ENCODE peak calls at places on chromosomes 5 and 9, in six cellular contexts. One of them, this sample, is unnamed. For H3K4me1, the result is how much of the 10 kb centered on the place peaks cover.

GRCh38 chr5:88899338-88899737 is 16.4 kb upstream of the MEF2C start:
- DNase-seq in heart left ventricle: no peak
- DNase-seq in prostate gland: no peak
- DNase-seq in IMR-90: no peak
- DNase-seq in sigmoid colon: no peak
- DNase-seq in body of pancreas: no peak
- DNase-seq in this sample: no peak

GRCh38 chr9:14212116-14212515 is 101.8 kb downstream of the NFIB start:
- DNase-seq in body of pancreas: no peak
- DNase-seq in heart left ventricle: no peak
- DNase-seq in sigmoid colon: no peak
- DNase-seq in IMR-90: peak
- DNase-seq in prostate gland: no peak
- DNase-seq in this sample: no peak

GRCh38 chr5:6994097-6994496 is 280.9 kb downstream of the TENT4A start:
- DNase-seq in IMR-90: no peak
- DNase-seq in body of pancreas: no peak
- DNase-seq in prostate gland: no peak
- DNase-seq in sigmoid colon: no peak
- DNase-seq in heart left ventricle: no peak
- DNase-seq in this sample: no peak

GRCh38 chr5:179258001-179258921 is 87.0 kb downstream of the ADAMTS2 start:
- DNase-seq in sigmoid colon: peak
- DNase-seq in body of pancreas: peak
- DNase-seq in prostate gland: no peak
- DNase-seq in heart left ventricle: no peak
- DNase-seq in IMR-90: no peak
- DNase-seq in this sample: no peak

GRCh38 chr5:69517763-69518212 is 25.2 kb downstream of the OCLN start:
- DNase-seq in heart left ventricle: no peak
- DNase-seq in IMR-90: peak
- DNase-seq in sigmoid colon: no peak
- DNase-seq in prostate gland: peak
- DNase-seq in body of pancreas: peak
- DNase-seq in this sample: no peak

GRCh38 chr5:149038336-149039075 is 24.4 kb downstream of the SH3TC2 start:
- DNase-seq in body of pancreas: no peak
- DNase-seq in heart left ventricle: no peak
- DNase-seq in sigmoid colon: no peak
- DNase-seq in IMR-90: no peak
- DNase-seq in prostate gland: no peak
- DNase-seq in this sample: peak

GRCh38 chr5:31036407-31036806 is 157.1 kb upstream of the CDH6 start:
- DNase-seq in IMR-90: peak
- DNase-seq in heart left ventricle: no peak
- DNase-seq in sigmoid colon: no peak
- DNase-seq in prostate gland: no peak
- DNase-seq in body of pancreas: no peak
- DNase-seq in this sample: no peak

GRCh38 chr9:132986586-132986985 is 8.1 kb downstream of the GFI1B start:
- DNase-seq in body of pancreas: no peak
- DNase-seq in heart left ventricle: no peak
- DNase-seq in sigmoid colon: no peak
- DNase-seq in prostate gland: no peak
- DNase-seq in IMR-90: no peak
- DNase-seq in this sample: no peak

GRCh38 chr5:171907731-171908343 is 98.6 kb downstream of the FBXW11 start:
- DNase-seq in prostate gland: peak
- DNase-seq in IMR-90: peak
- DNase-seq in body of pancreas: peak
- DNase-seq in sigmoid colon: no peak
- DNase-seq in heart left ventricle: peak
- DNase-seq in this sample: peak

GRCh38 chr5:66945389-66946349 is 250.9 kb downstream of the CD180 start:
- DNase-seq in body of pancreas: no peak
- DNase-seq in IMR-90: peak
- DNase-seq in prostate gland: no peak
- DNase-seq in sigmoid colon: no peak
- DNase-seq in heart left ventricle: no peak
- DNase-seq in this sample: no peak

GRCh38 chr9:15276328-15276969 is 30.6 kb downstream of the TTC39B start:
- DNase-seq in prostate gland: no peak
- DNase-seq in body of pancreas: no peak
- DNase-seq in heart left ventricle: no peak
- DNase-seq in sigmoid colon: no peak
- DNase-seq in IMR-90: no peak
- DNase-seq in this sample: no peak

GRCh38 chr9:137672907-137673791 is 54.3 kb downstream of the EHMT1 start:
- DNase-seq in prostate gland: peak
- DNase-seq in heart left ventricle: peak
- DNase-seq in body of pancreas: peak
- DNase-seq in IMR-90: peak
- DNase-seq in sigmoid colon: peak
- DNase-seq in this sample: peak

GRCh38 chr5:1118738-1119137 is 6.9 kb upstream of the SLC12A7 start:
- DNase-seq in sigmoid colon: peak
- DNase-seq in body of pancreas: peak
- DNase-seq in IMR-90: no peak
- DNase-seq in heart left ventricle: peak
- DNase-seq in prostate gland: peak
- DNase-seq in this sample: peak
- H3K4me3 ChIP-seq in sigmoid colon: no peak
- H3K4me3 ChIP-seq in body of pancreas: no peak
- H3K4me3 ChIP-seq in IMR-90: no peak
- H3K4me3 ChIP-seq in heart left ventricle: no peak
- H3K4me3 ChIP-seq in prostate gland: no peak
- H3K4me3 ChIP-seq in this sample: no peak

GRCh38 chr5:173454764-173455598 is 126.8 kb upstream of the STC2 start:
- DNase-seq in body of pancreas: peak
- DNase-seq in heart left ventricle: peak
- DNase-seq in sigmoid colon: peak
- DNase-seq in prostate gland: no peak
- DNase-seq in IMR-90: peak
- DNase-seq in this sample: no peak

GRCh38 chr5:173453167-173453566 is 125.0 kb upstream of the STC2 start:
- DNase-seq in sigmoid colon: no peak
- DNase-seq in body of pancreas: no peak
- DNase-seq in heart left ventricle: no peak
- DNase-seq in IMR-90: peak
- DNase-seq in prostate gland: no peak
- DNase-seq in this sample: no peak

GRCh38 chr5:173452506-173452905 is 124.3 kb upstream of the STC2 start:
- DNase-seq in sigmoid colon: no peak
- DNase-seq in prostate gland: no peak
- DNase-seq in body of pancreas: no peak
- DNase-seq in IMR-90: peak
- DNase-seq in heart left ventricle: no peak
- DNase-seq in this sample: no peak

GRCh38 chr5:173455599-173455957 is 127.4 kb upstream of the STC2 start:
- DNase-seq in prostate gland: no peak
- DNase-seq in heart left ventricle: no peak
- DNase-seq in body of pancreas: no peak
- DNase-seq in IMR-90: no peak
- DNase-seq in sigmoid colon: no peak
- DNase-seq in this sample: no peak

GRCh38 chr5:173454381-173454763 is 126.2 kb upstream of the STC2 start:
- DNase-seq in body of pancreas: no peak
- DNase-seq in IMR-90: peak
- DNase-seq in sigmoid colon: no peak
- DNase-seq in prostate gland: no peak
- DNase-seq in heart left ventricle: no peak
- DNase-seq in this sample: no peak
- H3K4me1 ChIP-seq in body of pancreas: under half
- H3K4me1 ChIP-seq in IMR-90: under half
- H3K4me1 ChIP-seq in sigmoid colon: under half
- H3K4me1 ChIP-seq in prostate gland: under half
- H3K4me1 ChIP-seq in heart left ventricle: under half
- H3K4me1 ChIP-seq in this sample: under half

GRCh38 chr9:5450360-5451051 is at the start of gene CD274:
- DNase-seq in sigmoid colon: peak
- DNase-seq in body of pancreas: peak
- DNase-seq in IMR-90: peak
- DNase-seq in heart left ventricle: peak
- DNase-seq in prostate gland: peak
- DNase-seq in this sample: peak
- TF ChIP-seq POLR2A in sigmoid colon: no peak
- TF ChIP-seq POLR2A in body of pancreas: peak
- TF ChIP-seq POLR2A in IMR-90: peak
- TF ChIP-seq POLR2A in heart left ventricle: no peak
- TF ChIP-seq POLR2A in prostate gland: peak
- TF ChIP-seq POLR2A in this sample: peak

DNA sequence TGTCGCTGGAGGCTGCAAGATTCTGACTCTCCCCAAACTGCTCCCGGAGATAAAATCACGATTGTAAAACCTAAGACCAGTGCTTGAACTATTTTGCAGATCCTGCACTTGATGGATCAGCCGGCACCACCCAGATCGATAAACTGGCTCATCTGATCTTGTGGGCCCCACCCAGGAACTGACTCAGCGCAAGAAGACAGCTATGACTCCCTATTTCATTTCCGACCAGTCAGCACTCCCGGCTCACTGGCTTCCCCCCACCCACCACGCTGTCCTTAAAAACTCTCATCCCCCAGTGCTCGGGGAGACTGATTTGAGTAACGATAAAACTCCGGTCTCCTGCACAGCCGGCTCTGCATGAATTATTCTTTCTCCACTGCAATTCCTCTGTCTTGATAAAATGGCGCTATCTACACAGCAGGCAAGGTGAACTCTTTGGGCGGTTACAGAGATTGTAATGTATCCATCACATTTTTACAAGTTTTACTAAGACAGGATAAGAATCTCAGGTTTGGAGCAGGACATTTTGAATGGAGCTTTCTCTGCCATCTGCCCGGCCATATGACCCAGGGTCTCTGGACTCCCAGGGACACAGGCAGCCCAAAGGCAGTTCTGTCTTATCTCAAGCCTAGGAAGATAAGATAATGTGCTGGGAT is 10.6 kb upstream of the PPP1R26 start:
- DNase-seq in heart left ventricle: no peak
- DNase-seq in prostate gland: no peak
- DNase-seq in IMR-90: peak
- DNase-seq in sigmoid colon: no peak
- DNase-seq in body of pancreas: no peak
- DNase-seq in this sample: no peak
- H3K4me3 ChIP-seq in heart left ventricle: no peak
- H3K4me3 ChIP-seq in prostate gland: no peak
- H3K4me3 ChIP-seq in IMR-90: no peak
- H3K4me3 ChIP-seq in sigmoid colon: no peak
- H3K4me3 ChIP-seq in body of pancreas: no peak
- H3K4me3 ChIP-seq in this sample: no peak